ENCODE peak calls at places on chromosome 18, in eight cellular contexts. P is OCI-LY7, M is fibroblast of lung, K is K562, D is endothelial cell of umbilical vein, B is PC-9, F is GM23248, S is HCT116. G is an unnamed sample. For H3K36me3, H4K20me1 and H3K79me2, the result is how much of the 10 kb centered on the place peaks cover.

GRCh38 chr18:24731981-24732380 is 271.5 kb downstream of the HRH4 start:
- DNase-seq in P (no peak), S (no peak), M (no peak), D (no peak), K (no peak), F (peak), B (no peak), G (no peak)

GRCh38 chr18:70234667-70235459 is 29.4 kb upstream of the RTTN start:
- DNase-seq in K (no peak), B (no peak), F (peak), S (no peak), D (peak), P (no peak), M (peak), G (no peak)

GRCh38 chr18:59556265-59556664 is 141.0 kb downstream of the CCBE1 start:
- DNase-seq in P (no peak), M (peak), K (no peak), D (no peak), B (no peak), S (no peak), F (peak), G (no peak)

GRCh38 chr18:77001979-77002378 is 130.6 kb downstream of the MBP start:
- DNase-seq in P (no peak), F (no peak), B (no peak), S (no peak), M (no peak), K (no peak), D (no peak), G (no peak)

GRCh38 chr18:79520473-79521390 is 125.0 kb downstream of the NFATC1 start:
- DNase-seq in M (no peak), S (no peak), B (no peak), F (no peak), K (no peak), P (peak), D (no peak), G (no peak)

GRCh38 chr18:34131008-34131407 is 93.7 kb downstream of the NOL4 start:
- DNase-seq in F (no peak), K (no peak), B (no peak), M (no peak), D (no peak), P (no peak), S (no peak), G (no peak)

GRCh38 chr18:35215026-35215425 is 25.8 kb upstream of the ZNF397 start:
- DNase-seq in P (no peak), D (no peak), K (no peak), F (no peak), S (no peak), B (no peak), M (no peak), G (no peak)

GRCh38 chr18:8947576-8947975 is 154.9 kb upstream of the NDUFV2 start:
- DNase-seq in K (no peak), M (no peak), D (no peak), B (no peak), F (no peak), P (no peak), S (no peak), G (no peak)

GRCh38 chr18:43710135-43710534 is 432.8 kb upstream of the SYT4 start:
- DNase-seq in F (no peak), M (no peak), S (no peak), D (no peak), B (no peak), P (no peak), K (no peak), G (no peak)

GRCh38 chr18:43279015-43279758 is 1.9 kb upstream of the SYT4 start:
- DNase-seq in F (peak), M (peak), D (no peak), S (no peak), P (peak), K (no peak), B (peak), G (peak)

GRCh38 chr18:63253018-63253417 is 66.6 kb downstream of the BCL2 start:
- DNase-seq in P (no peak), D (no peak), M (no peak), K (no peak), S (no peak), B (no peak), F (no peak), G (no peak)
- H3K36me3 ChIP-seq in P (under half), D (under half), M (under half), K (under half), S (under half), B (under half), F (under half), G (under half)

DNA sequence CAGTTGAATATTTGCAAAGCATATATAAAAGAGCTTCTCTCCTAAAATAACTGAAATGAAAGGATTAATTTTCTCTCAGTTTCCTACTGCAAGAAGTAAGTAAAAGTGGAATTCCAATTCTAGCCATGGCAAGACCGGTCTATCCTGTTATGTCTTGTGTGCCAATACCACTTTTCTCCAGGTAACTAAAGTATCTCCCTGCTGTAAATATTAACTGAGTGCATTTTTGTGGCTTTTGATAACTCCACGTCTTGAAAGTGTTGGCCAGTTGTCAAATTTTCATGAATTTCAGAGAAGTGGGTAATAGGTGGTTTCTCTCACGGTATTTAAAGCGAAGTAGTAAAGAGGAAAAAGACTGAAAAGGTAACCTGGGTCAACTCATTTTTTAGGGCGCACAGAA is 225.9 kb downstream of the NEDD4L start:
- DNase-seq in S (peak), B (peak), K (no peak), D (no peak), F (no peak), P (no peak), M (no peak), G (no peak)
- H4K20me1 ChIP-seq in S (under half), B (under half), K (under half), D (under half), F (under half), P (under half), M (under half), G (under half)

DNA sequence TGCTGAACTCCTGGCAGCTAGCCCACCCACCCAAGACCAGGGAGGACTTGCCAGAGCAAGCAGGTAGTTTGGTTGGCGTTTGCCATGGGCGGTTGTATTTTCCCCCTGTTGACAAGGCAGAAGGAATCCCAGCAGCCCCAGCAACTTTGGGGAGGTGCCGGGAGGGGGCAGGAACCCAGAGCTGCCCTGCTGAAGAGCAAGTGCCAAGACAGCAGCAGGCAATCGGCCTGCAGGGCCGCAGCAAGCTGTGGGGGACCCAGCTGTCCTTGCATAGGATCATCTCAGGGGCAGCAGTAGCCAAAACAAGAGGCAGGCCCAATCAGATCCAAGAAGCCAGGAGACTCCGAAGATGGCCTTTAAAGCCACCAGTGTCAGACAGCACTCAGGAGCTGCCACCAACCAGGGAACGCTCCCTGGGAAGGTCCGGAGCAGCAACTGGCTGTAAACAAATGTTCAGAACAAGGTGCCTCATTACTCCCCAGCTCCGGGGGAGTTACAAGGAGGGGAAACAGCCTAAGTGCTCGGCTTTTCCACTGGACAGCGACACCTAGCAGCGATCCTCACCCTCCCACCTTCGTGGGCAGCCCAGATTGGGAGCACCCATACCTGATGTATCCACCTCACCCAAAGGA is 2.1 kb downstream of the ST8SIA5 start:
- DNase-seq in K (no peak), D (no peak), M (no peak), S (no peak), B (peak), P (no peak), F (no peak), G (no peak)
- H3K79me2 ChIP-seq in K (under half), D (under half), M (under half), S (under half), B (under half), P (under half), F (under half), G (under half)

DNA sequence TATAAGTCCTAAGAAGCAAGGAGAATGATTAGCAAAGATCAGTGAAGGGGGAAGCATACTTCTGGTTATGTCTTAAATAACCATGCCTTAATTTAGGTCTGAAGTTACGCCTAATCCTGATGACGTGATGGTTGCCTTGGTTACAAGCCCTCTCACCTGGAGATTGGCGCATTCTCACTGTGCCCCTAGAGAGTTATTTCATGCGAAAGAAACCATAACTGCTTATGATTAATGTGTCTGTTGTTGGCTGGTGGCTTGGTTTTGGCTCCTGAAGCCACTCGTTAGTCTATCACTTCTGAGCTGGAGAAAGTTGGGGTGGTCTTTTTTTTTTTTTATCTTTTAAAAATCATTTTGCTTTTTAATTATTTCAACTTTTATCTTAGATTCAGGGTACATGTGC is 47.0 kb downstream of the TNFRSF11A start:
- DNase-seq in K (no peak), D (no peak), B (no peak), P (no peak), F (no peak), M (no peak), S (no peak), G (no peak)
- H3K36me3 ChIP-seq in K (under half), D (under half), B (under half), P (under half), F (under half), M (under half), S (under half), G (under half)

GRCh38 chr18:46411862-46412690 is 244.9 kb downstream of the LOXHD1 start:
- DNase-seq in D (no peak), K (no peak), P (no peak), F (no peak), S (no peak), M (peak), B (no peak), G (no peak)
- H4K20me1 ChIP-seq in D (under half), K (under half), P (under half), F (under half), S (under half), M (under half), B (half or more), G (under half)

GRCh38 chr18:50092250-50092780 is 102.6 kb downstream of the MYO5B start:
- DNase-seq in D (no peak), P (no peak), K (no peak), M (no peak), S (no peak), B (no peak), F (no peak), G (no peak)
- H3K79me2 ChIP-seq in D (under half), P (under half), K (under half), M (under half), S (under half), B (under half), F (under half), G (under half)

GRCh38 chr18:21557607-21558253 is 42.8 kb downstream of the ESCO1 start:
- DNase-seq in B (no peak), K (no peak), F (no peak), M (no peak), D (peak), P (no peak), S (no peak), G (no peak)
- H3K36me3 ChIP-seq in B (under half), K (half or more), F (under half), M (under half), D (under half), P (half or more), S (under half), G (half or more)

GRCh38 chr18:55300469-55301195 is 287.4 kb downstream of the TCF4 start:
- DNase-seq in F (peak), S (no peak), M (peak), P (no peak), D (no peak), K (peak), B (no peak), G (no peak)
- H4K20me1 ChIP-seq in F (under half), S (under half), M (under half), P (under half), D (under half), K (under half), B (under half), G (under half)